ENCODE peak calls at places on chromosomes 4 and X, in six cellular contexts. R, J, M, K, F and L are unnamed samples.

GRCh38 chr4:121070696-121071639 is 1.4 kb downstream of the NDNF start:
- DNase-seq in R (no peak), J (peak; percentile 28), M (no peak), K (peak; percentile 84), F (peak; percentile 58), L (peak; percentile 67)

GRCh38 chr4:168630445-168631187 is 133.8 kb downstream of the PALLD start:
- DNase-seq in R (peak; percentile 98), J (no peak), M (no peak), K (no peak), F (no peak), L (no peak)

GRCh38 chr4:89160806-89161205 is 49.5 kb downstream of the TIGD2 start:
- DNase-seq in R (no peak), J (no peak), M (no peak), K (no peak), F (no peak), L (no peak)

GRCh38 chr4:95549246-95550138 is 719 bp upstream of the UNC5C start:
- DNase-seq in R (peak; percentile 52), J (peak; percentile 84), M (peak; percentile 27), K (peak; percentile 70), F (peak; percentile 30), L (no peak)

GRCh38 chr4:137454767-137455166 is 77.5 kb downstream of the PCDH18 start:
- DNase-seq in R (no peak), J (no peak), M (no peak), K (no peak), F (no peak), L (no peak)

GRCh38 chr4:19566041-19566440 is 685.7 kb upstream of the SLIT2 start:
- DNase-seq in R (no peak), J (no peak), M (no peak), K (no peak), F (no peak), L (no peak)

GRCh38 chr4:96974295-96974694 is 1134.4 kb downstream of the PDHA2 start:
- DNase-seq in R (no peak), J (no peak), M (no peak), K (no peak), F (no peak), L (no peak)

GRCh38 chr4:163866728-163867313 is 372.3 kb downstream of the TMA16 start:
- DNase-seq in R (peak; percentile 72), J (no peak), M (no peak), K (no peak), F (no peak), L (no peak)

GRCh38 chr4:123856689-123857545 is 460.3 kb downstream of the SPRY1 start:
- DNase-seq in R (peak; percentile 40), J (peak; percentile 3), M (peak; percentile 36), K (peak; percentile 47), F (peak; percentile 60), L (no peak)

GRCh38 chr4:125573368-125573767 is 258.6 kb downstream of the FAT4 start:
- DNase-seq in R (no peak), J (no peak), M (no peak), K (no peak), F (no peak), L (no peak)

GRCh38 chrX:144637731-144638130 is 609.6 kb upstream of the SPANXN1 start:
- DNase-seq in R (no peak), J (no peak), M (no peak), K (no peak), F (no peak), L (no peak)

GRCh38 chr4:42785817-42786216 is 106.7 kb upstream of the GRXCR1 start:
- DNase-seq in R (no peak), J (peak; percentile 69), M (no peak), K (no peak), F (no peak), L (no peak)

GRCh38 chrX:154373340-154374306 is 811 bp downstream of the FLNA start:
- DNase-seq in R (peak; percentile 67), J (peak; percentile 79), M (peak; percentile 67), K (peak; percentile 81), F (peak; percentile 70), L (peak; percentile 54)

GRCh38 chrX:129984196-129984962 is 1.9 kb downstream of the BCORL1 start:
- DNase-seq in R (no peak), J (peak; percentile 31), M (no peak), K (peak; percentile 36), F (peak; percentile 22), L (no peak)

GRCh38 chr4:142168181-142168580 is 531.8 kb downstream of the IL15 start:
- DNase-seq in R (no peak), J (no peak), M (no peak), K (no peak), F (no peak), L (no peak)

GRCh38 chr4:48815483-48815882 is 15.4 kb upstream of the OCIAD1 start:
- DNase-seq in R (no peak), J (no peak), M (no peak), K (no peak), F (no peak), L (no peak)

GRCh38 chr4:37533286-37534033 is 152.7 kb downstream of the RELL1 start:
- DNase-seq in R (no peak), J (no peak), M (no peak), K (no peak), F (no peak), L (no peak)

GRCh38 chr4:156693557-156693956 is 278.0 kb downstream of the PDGFC start:
- DNase-seq in R (no peak), J (no peak), M (no peak), K (no peak), F (no peak), L (no peak)

GRCh38 chr4:177051473-177052060 is 258.1 kb upstream of the NEIL3 start:
- DNase-seq in R (no peak), J (peak; percentile 56), M (no peak), K (peak; percentile 66), F (no peak), L (no peak)

GRCh38 chr4:172393220-172393619 is 580.0 kb downstream of the GALNTL6 start:
- DNase-seq in R (no peak), J (no peak), M (no peak), K (no peak), F (no peak), L (no peak)

GRCh38 chr4:119729815-119730643 is 101.4 kb upstream of the PDE5A start:
- DNase-seq in R (peak; percentile 97), J (no peak), M (peak; percentile 55), K (no peak), F (no peak), L (no peak)

GRCh38 chr4:26525136-26525535 is 34.9 kb upstream of the CCKAR start:
- DNase-seq in R (peak; percentile 79), J (no peak), M (no peak), K (no peak), F (no peak), L (no peak)

GRCh38 chrX:138886769-138887168 is 175.3 kb upstream of the FGF13 start:
- DNase-seq in R (peak; percentile 38), J (peak; percentile 15), M (no peak), K (no peak), F (no peak), L (no peak)

GRCh38 chr4:4776335-4776734 is 83.1 kb upstream of the MSX1 start:
- DNase-seq in R (no peak), J (no peak), M (no peak), K (no peak), F (no peak), L (no peak)

GRCh38 chr4:5708171-5708828 is at the start of gene EVC2:
- DNase-seq in R (peak; percentile 39), J (peak; percentile 79), M (peak; percentile 60), K (no peak), F (peak; percentile 85), L (peak; percentile 67)

GRCh38 chr4:126736133-126736518 is 896.6 kb upstream of the INTU start:
- DNase-seq in R (no peak), J (no peak), M (no peak), K (no peak), F (no peak), L (no peak)

GRCh38 chr4:5772528-5773270 is 61.7 kb downstream of the EVC start:
- DNase-seq in R (no peak), J (no peak), M (no peak), K (no peak), F (no peak), L (no peak)

GRCh38 chrX:69066021-69066757 is 99.1 kb downstream of the PJA1 start:
- DNase-seq in R (no peak), J (no peak), M (peak; percentile 21), K (no peak), F (no peak), L (no peak)

GRCh38 chrX:69063486-69063885 is 101.8 kb downstream of the PJA1 start:
- DNase-seq in R (no peak), J (no peak), M (peak; percentile 14), K (no peak), F (no peak), L (peak; percentile 15)

GRCh38 chrX:69062493-69062892 is 102.8 kb downstream of the PJA1 start:
- DNase-seq in R (peak; percentile 20), J (no peak), M (peak; percentile 13), K (no peak), F (no peak), L (peak; percentile 19)

GRCh38 chrX:69065451-69065850 is 99.8 kb downstream of the PJA1 start:
- DNase-seq in R (peak; percentile 45), J (no peak), M (peak; percentile 7), K (no peak), F (no peak), L (no peak)

DNA sequence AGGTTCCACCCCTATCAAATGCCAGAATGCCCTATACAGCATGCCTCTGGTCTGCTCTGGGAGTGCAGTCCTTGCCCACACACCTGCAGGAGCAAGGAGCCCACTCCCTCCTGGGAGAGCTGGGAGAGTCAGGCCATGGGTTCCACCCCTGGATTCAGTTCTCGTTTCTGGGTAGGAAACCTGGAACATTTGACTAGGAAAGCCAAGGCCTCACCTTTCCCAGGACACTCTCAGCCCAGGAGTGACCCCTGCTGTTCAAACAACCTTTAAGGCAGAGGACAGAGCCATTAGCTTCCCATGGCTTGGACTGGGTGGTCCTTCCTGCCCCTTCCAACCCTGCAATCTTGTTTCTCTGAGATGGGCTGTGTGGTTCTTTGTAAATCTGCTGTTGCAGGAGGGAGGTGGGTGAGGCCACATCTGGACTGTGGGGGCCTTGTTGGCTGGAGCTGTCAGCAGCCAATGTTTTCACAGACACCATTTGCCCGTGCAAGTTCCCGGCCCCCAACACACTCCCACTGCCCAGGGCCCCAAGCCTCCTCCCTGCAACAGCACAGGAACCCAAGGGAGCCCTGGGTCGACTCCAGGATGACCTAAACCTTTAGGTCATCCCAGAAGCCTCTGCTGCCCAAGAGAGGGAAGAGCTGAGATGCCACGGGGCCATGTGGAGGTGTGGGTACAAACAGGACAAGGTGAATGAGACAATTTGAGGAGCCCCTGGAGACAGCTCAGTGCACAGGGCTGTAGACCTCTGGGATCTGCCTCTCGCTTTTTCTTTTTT is 104.4 kb downstream of the PJA1 start:
- DNase-seq in R (peak; percentile 10), J (peak; percentile 52), M (peak; percentile 54), K (peak; percentile 48), F (peak; percentile 35), L (peak; percentile 29)
- TF ChIP-seq CTCF in R (peak; percentile 17), J (peak; percentile 37), M (no peak), K (peak; percentile 65), F (peak; percentile 13), L (no peak)

GRCh38 chrX:85109235-85109634 is 105.6 kb downstream of the APOOL start:
- DNase-seq in R (no peak), J (no peak), M (no peak), K (peak; percentile 54), F (no peak), L (no peak)
- TF ChIP-seq CTCF in R (no peak), J (no peak), M (no peak), K (peak; percentile 78), F (no peak), L (no peak)

GRCh38 chr4:184399505-184399893 is 74.9 kb downstream of the IRF2 start:
- DNase-seq in R (no peak), J (no peak), M (no peak), K (no peak), F (peak; percentile 43), L (no peak)
- TF ChIP-seq CTCF in R (no peak), J (no peak), M (no peak), K (no peak), F (no peak), L (no peak)

GRCh38 chrX:53171356-53171755 is 53.7 kb downstream of the KDM5C start:
- DNase-seq in R (no peak), J (no peak), M (no peak), K (no peak), F (no peak), L (no peak)
- TF ChIP-seq CTCF in R (no peak), J (no peak), M (no peak), K (peak; percentile 27), F (no peak), L (no peak)